ENCODE peak calls at places on chromosomes 7 and 10, in ten cellular contexts. J is IMR-90, G is sigmoid colon, X is HCT116, R is stomach, E is adrenal gland, B is A549, P is body of pancreas, Y is uterus, N is tibial nerve. F is an unnamed sample.
A peak's percentile ranks its signal among the peaks of the same experiment; 100 is the strongest.

GRCh38 chr7:152076324-152076821 is 50.9 kb downstream of the GALNT11 start:
- DNase-seq in J (no peak), G (no peak), X (peak; percentile 16), R (peak; percentile 42), E (no peak), B (peak; percentile 40), P (peak; percentile 67), Y (no peak), N (peak; percentile 22), F (no peak)

GRCh38 chr10:29688230-29688634 is 53.5 kb upstream of the SVIL start:
- DNase-seq in J (no peak), G (no peak), X (peak; percentile 32), R (no peak), E (no peak), B (no peak), P (no peak), Y (no peak), N (no peak), F (no peak)

GRCh38 chr10:35378547-35379210 is 42.4 kb downstream of the CCNY start:
- DNase-seq in J (peak; percentile 60), G (no peak), X (no peak), R (no peak), E (no peak), B (no peak), P (no peak), Y (no peak), N (no peak), F (no peak)

GRCh38 chr7:142556745-142557144 is 192.5 kb upstream of the PRSS1 start:
- DNase-seq in J (peak; percentile 99), G (no peak), X (peak; percentile 71), R (peak; percentile 38), E (peak; percentile 20), B (peak; percentile 79), P (peak; percentile 73), Y (peak; percentile 31), N (peak; percentile 40), F (no peak)

GRCh38 chr10:43294241-43294658 is 27.4 kb upstream of the RASGEF1A start:
- DNase-seq in J (no peak), G (no peak), X (no peak), R (no peak), E (no peak), B (no peak), P (no peak), Y (no peak), N (no peak), F (peak; percentile 61)

GRCh38 chr10:92590623-92591549 is 2.0 kb upstream of the KIF11 start:
- DNase-seq in J (peak; percentile 69), G (no peak), X (peak; percentile 75), R (no peak), E (peak; percentile 33), B (peak; percentile 49), P (no peak), Y (peak; percentile 38), N (peak; percentile 72), F (peak; percentile 51)

GRCh38 chr10:97731346-97732051 is 5.4 kb upstream of the ZFYVE27 start:
- DNase-seq in J (peak; percentile 76), G (peak; percentile 85), X (no peak), R (peak; percentile 74), E (peak; percentile 72), B (peak; percentile 60), P (peak; percentile 74), Y (peak; percentile 78), N (peak; percentile 84), F (peak; percentile 86)

GRCh38 chr10:29486466-29486865 is 148.3 kb downstream of the SVIL start:
- DNase-seq in J (no peak), G (no peak), X (no peak), R (no peak), E (no peak), B (no peak), P (no peak), Y (no peak), N (no peak), F (no peak)

GRCh38 chr7:98240961-98241673 is 10.9 kb downstream of the TECPR1 start:
- DNase-seq in J (peak; percentile 28), G (no peak), X (peak; percentile 18), R (peak; percentile 72), E (peak; percentile 29), B (peak; percentile 81), P (peak; percentile 67), Y (no peak), N (peak; percentile 18), F (peak; percentile 29)

GRCh38 chr10:10819206-10819856 is 198.3 kb upstream of the CELF2 start:
- DNase-seq in J (no peak), G (no peak), X (no peak), R (no peak), E (no peak), B (no peak), P (no peak), Y (no peak), N (no peak), F (no peak)

GRCh38 chr10:100043796-100044195 is 34.0 kb upstream of the DNMBP start:
- DNase-seq in J (peak; percentile 40), G (peak; percentile 77), X (no peak), R (no peak), E (no peak), B (no peak), P (no peak), Y (peak; percentile 32), N (peak; percentile 35), F (no peak)

GRCh38 chr7:105014725-105015630 is 973 bp downstream of the KMT2E start:
- DNase-seq in J (peak; percentile 34), G (peak; percentile 83), X (no peak), R (peak; percentile 60), E (peak; percentile 59), B (peak; percentile 58), P (peak; percentile 51), Y (peak; percentile 66), N (peak; percentile 71), F (peak; percentile 70)

GRCh38 chr10:31051703-31052102 is 20.0 kb upstream of the ZNF438 start:
- DNase-seq in J (peak; percentile 15), G (no peak), X (no peak), R (no peak), E (no peak), B (peak; percentile 36), P (no peak), Y (no peak), N (no peak), F (no peak)

GRCh38 chr10:27659786-27660185 is 85.8 kb downstream of the MKX start:
- DNase-seq in J (no peak), G (no peak), X (no peak), R (no peak), E (no peak), B (no peak), P (no peak), Y (no peak), N (no peak), F (no peak)

GRCh38 chr10:120574986-120575385 is 118.0 kb downstream of the PLPP4 start:
- DNase-seq in J (no peak), G (no peak), X (no peak), R (no peak), E (no peak), B (no peak), P (no peak), Y (no peak), N (no peak), F (no peak)

GRCh38 chr10:76523798-76524231 is 1092.4 kb downstream of the LRMDA start:
- DNase-seq in J (no peak), G (peak; percentile 85), X (no peak), R (no peak), E (no peak), B (no peak), P (no peak), Y (peak; percentile 71), N (no peak), F (no peak)

GRCh38 chr7:132977234-132977633 is 104.7 kb downstream of the CHCHD3 start:
- DNase-seq in J (peak; percentile 11), G (no peak), X (no peak), R (no peak), E (no peak), B (no peak), P (no peak), Y (no peak), N (no peak), F (no peak)
- TF ChIP-seq POLR2A in J (no peak), G (no peak), X (no peak), R (no peak), E (no peak), B (no peak), P (no peak), Y (no peak), N (no peak), F (no peak)

GRCh38 chr7:132601783-132602182 is 25.5 kb upstream of the PLXNA4 start:
- DNase-seq in J (no peak), G (no peak), X (no peak), R (no peak), E (no peak), B (no peak), P (no peak), Y (no peak), N (no peak), F (no peak)
- H3K27ac ChIP-seq in J (no peak overlapping the region), G (no peak overlapping the region), X (no peak overlapping the region), R (no peak overlapping the region), E (no peak overlapping the region), B (no peak overlapping the region), P (no peak overlapping the region), Y (no peak overlapping the region), N (no peak overlapping the region), F (no peak overlapping the region)

DNA sequence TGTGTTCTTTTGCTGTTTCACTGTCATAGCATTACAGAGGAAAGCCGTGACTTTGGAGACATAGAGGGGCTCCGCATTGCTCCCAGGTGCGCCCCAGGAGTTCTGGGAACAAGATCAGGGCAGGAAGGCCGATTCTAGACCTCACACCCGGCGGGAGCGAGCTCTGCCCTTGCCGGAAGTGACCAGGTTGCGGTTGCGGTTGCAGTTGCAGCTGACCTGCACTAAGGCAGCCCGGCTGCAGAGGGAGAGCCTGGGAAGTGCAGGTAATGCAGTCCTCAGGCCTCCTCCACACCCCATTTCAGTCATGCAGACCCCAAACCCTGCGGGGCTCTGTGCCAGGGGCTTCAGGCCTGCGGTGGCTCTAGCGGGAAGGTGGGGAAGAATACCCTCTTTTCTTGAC is 130.0 kb upstream of the LANCL2 start:
- DNase-seq in J (no peak), G (no peak), X (no peak), R (no peak), E (no peak), B (no peak), P (no peak), Y (no peak), N (no peak), F (no peak)
- TF ChIP-seq POLR2A in J (no peak), G (no peak), X (no peak), R (no peak), E (no peak), B (no peak), P (no peak), Y (no peak), N (no peak), F (no peak)

DNA sequence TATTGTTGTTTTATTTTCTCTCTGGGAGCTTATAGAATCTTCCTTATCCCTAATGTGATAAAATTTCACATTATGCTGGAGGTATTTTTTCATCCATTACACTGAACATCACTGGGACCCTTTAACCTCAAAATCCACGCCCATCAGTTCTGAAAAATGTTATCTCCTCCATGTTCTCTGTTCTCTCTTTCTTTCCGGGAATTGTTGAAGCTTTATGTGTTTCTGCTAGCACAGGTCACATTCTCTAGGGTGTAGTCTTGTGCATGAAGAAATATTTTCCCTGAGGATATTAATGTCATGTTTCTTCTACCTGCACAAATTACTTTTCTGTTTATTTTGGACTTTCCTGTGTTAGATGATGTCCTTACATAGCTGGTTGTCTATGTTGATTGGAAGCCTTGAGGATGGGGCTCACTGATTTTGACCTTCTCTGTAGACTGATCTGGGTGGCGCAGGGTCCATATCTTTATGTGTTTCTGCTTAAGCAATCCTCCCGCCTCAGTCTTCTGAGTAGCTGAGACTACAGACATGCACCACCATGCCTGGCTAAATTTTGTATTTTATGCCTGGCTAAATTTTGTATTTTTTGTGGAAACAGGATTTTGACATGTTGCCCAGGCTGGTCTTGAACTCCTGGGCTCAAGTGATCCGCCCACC is 31.4 kb upstream of the IL6 start:
- DNase-seq in J (no peak), G (no peak), X (no peak), R (no peak), E (no peak), B (no peak), P (no peak), Y (no peak), N (no peak), F (no peak)
- H3K27ac ChIP-seq in J (no peak overlapping the region), G (no peak overlapping the region), X (no peak overlapping the region), R (no peak overlapping the region), E (no peak overlapping the region), B (no peak overlapping the region), P (no peak overlapping the region), Y (no peak overlapping the region), N (no peak overlapping the region), F (no peak overlapping the region)

F was measured in Peyer's patch.